ENCODE peak calls at places on chromosomes 3 and 15, in eight cellular contexts. Y is colonic mucosa, C is keratinocyte, F is transverse colon, K is RWPE2, B is BJ, D is mucosa of descending colon, H is Calu3. N is an unnamed sample.

GRCh38 chr15:68682330-68682729 is 103.5 kb downstream of the CORO2B start:
- DNase-seq in Y (no peak), C (no peak), F (no peak), K (peak), B (no peak), D (no peak), H (no peak), N (peak)

GRCh38 chr3:14796403-14797077 is 22.2 kb upstream of the FGD5 start:
- DNase-seq in Y (no peak), C (no peak), F (no peak), K (peak), B (no peak), D (no peak), H (no peak), N (no peak)

GRCh38 chr3:16118396-16118795 is 56.1 kb upstream of the GALNT15 start:
- DNase-seq in Y (no peak), C (no peak), F (no peak), K (no peak), B (no peak), D (no peak), H (no peak), N (no peak)

GRCh38 chr3:178518660-178519396 is 17.4 kb upstream of the KCNMB2 start:
- DNase-seq in Y (no peak), C (no peak), F (no peak), K (no peak), B (no peak), D (no peak), H (peak), N (no peak)

GRCh38 chr15:41581110-41581509 is 22.1 kb downstream of the TYRO3 start:
- DNase-seq in Y (no peak), C (no peak), F (no peak), K (no peak), B (no peak), D (no peak), H (peak), N (no peak)

GRCh38 chr3:119428538-119428937 is 34.9 kb downstream of the TMEM39A start:
- DNase-seq in Y (no peak), C (no peak), F (no peak), K (no peak), B (no peak), D (no peak), H (no peak), N (no peak)

GRCh38 chr15:65184944-65185717 is at the start of gene CLPX:
- DNase-seq in Y (peak), C (peak), F (peak), K (peak), B (peak), D (peak), H (peak), N (peak)

GRCh38 chr3:28677581-28677980 is 329.0 kb upstream of the AZI2 start:
- DNase-seq in Y (no peak), C (no peak), F (no peak), K (no peak), B (no peak), D (no peak), H (no peak), N (no peak)

GRCh38 chr15:65409284-65409631 is 13.5 kb downstream of the IGDCC4 start:
- DNase-seq in Y (no peak), C (no peak), F (no peak), K (no peak), B (peak), D (no peak), H (no peak), N (no peak)

GRCh38 chr3:142239421-142239820 is 14.0 kb upstream of the GK5 start:
- DNase-seq in Y (no peak), C (no peak), F (no peak), K (no peak), B (no peak), D (no peak), H (no peak), N (no peak)

DNA sequence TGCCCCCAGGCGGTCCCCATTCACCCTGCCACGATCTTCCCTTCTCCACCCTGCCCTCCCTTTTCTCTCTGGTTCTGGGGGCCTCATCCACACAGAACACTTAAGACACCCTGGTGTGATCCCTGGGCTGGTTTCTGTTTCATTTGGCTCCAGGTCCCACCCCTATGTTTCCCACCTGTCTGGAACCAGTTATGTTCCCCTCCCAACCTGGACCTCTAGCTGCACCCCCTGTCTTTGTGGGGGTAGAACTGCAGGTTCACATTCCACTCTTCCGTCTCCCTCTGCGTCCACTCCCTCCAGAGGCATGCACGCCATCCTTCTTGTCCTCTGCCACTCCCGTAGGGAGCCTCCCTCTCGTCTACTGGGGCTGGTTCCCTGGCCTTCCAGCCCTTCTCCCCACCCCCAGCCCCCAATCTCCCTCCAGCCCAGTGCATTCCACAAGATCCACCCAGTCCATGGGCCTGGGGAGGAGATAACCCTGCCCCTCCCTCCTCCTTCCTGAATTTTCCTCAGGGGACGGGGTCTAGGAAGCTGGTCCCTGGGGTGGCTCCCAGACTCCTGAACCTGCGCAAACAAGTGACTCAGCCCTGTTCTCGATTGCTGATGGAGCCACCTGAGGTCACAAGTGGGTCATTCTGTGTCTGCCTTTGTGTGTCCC is 73.8 kb downstream of the ABTB1 start:
- DNase-seq in Y (peak), C (no peak), F (peak), K (peak), B (no peak), D (no peak), H (peak), N (no peak)
- TF ChIP-seq CTCF in Y (no peak), C (peak), F (peak), K (no peak), B (no peak), D (no peak), H (peak), N (peak)

DNA sequence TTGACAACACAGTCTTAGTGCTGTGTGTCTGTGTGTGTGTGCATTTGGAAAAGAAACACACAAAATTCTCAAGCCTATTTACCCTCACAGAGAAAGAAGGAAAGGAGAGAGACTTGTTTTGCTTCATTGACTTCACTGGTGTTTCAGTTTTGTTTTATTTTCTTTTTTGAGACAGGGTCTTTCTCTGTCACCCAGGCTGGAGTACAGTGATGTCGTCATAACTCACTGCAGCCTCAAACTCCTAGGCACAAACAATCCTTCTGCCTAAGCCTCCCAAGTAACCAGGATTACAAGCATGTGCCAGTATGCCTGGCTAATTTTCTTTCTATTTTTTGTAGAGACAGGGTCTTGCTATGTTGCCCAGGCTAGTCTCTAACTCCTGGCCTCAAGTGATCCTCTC is 636.9 kb downstream of the TAFA4 start:
- DNase-seq in Y (no peak), C (no peak), F (no peak), K (no peak), B (no peak), D (no peak), H (no peak), N (no peak)
- TF ChIP-seq CTCF in Y (no peak), C (no peak), F (no peak), K (no peak), B (no peak), D (no peak), H (no peak), N (no peak)

GRCh38 chr3:167835359-167835758 is 99.8 kb downstream of the SERPINI1 start:
- DNase-seq in Y (no peak), C (no peak), F (no peak), K (no peak), B (no peak), D (no peak), H (no peak), N (no peak)

GRCh38 chr3:167835953-167836352 is 100.4 kb downstream of the SERPINI1 start:
- DNase-seq in Y (no peak), C (no peak), F (no peak), K (no peak), B (no peak), D (no peak), H (no peak), N (no peak)

GRCh38 chr3:167829057-167829456 is 93.5 kb downstream of the SERPINI1 start:
- DNase-seq in Y (no peak), C (no peak), F (no peak), K (no peak), B (no peak), D (no peak), H (no peak), N (no peak)

GRCh38 chr3:167830007-167830406 is 94.5 kb downstream of the SERPINI1 start:
- DNase-seq in Y (no peak), C (no peak), F (no peak), K (no peak), B (no peak), D (no peak), H (no peak), N (no peak)
- TF ChIP-seq CTCF in Y (no peak), C (no peak), F (no peak), K (no peak), B (no peak), D (no peak), H (no peak), N (no peak)

GRCh38 chr3:155517907-155518306 is 224.4 kb upstream of the STRIT1 start:
- DNase-seq in Y (no peak), C (no peak), F (no peak), K (no peak), B (no peak), D (no peak), H (no peak), N (no peak)

GRCh38 chr3:155512867-155513261 is 219.4 kb upstream of the STRIT1 start:
- DNase-seq in Y (no peak), C (peak), F (no peak), K (no peak), B (no peak), D (no peak), H (no peak), N (no peak)

GRCh38 chr3:155516439-155516838 is 223.0 kb upstream of the STRIT1 start:
- DNase-seq in Y (no peak), C (no peak), F (no peak), K (no peak), B (no peak), D (no peak), H (no peak), N (no peak)

DNA sequence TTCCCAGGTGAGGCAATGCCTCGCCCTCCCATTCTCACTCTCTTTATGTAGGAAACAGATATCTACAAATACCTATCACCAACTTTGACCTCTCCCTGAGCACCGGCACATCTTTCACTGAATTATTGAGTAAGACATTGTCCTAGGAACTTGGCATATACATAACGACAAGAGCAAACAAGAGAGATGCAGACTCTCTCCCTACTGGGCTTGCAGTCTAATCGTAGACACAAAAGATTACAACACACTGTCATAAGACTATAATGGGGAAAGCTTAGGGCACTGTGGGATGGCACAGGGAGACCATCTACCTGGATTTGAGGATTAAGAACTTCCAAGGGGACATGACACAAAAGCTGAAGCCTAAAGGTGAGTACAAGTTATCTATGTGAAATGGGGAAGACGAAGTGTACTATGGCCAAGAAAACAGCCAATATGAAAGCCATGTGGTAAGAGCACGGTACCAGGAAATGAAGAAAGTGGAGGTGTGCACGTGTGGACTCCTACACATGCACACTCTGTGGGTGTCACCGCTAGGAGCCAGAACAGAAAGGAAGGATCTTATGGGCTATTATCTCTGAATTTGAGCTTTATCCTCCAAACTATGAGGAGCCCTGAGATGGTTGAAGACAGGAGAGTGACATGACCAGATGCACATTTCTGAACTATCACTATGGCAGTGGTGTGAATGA is 218.8 kb upstream of the STRIT1 start:
- DNase-seq in Y (no peak), C (no peak), F (no peak), K (no peak), B (no peak), D (no peak), H (no peak), N (no peak)
- TF ChIP-seq CTCF in Y (no peak), C (no peak), F (no peak), K (no peak), B (no peak), D (no peak), H (no peak), N (no peak)

GRCh38 chr3:170357176-170357919 is at the start of gene SKIL:
- DNase-seq in Y (peak), C (peak), F (peak), K (peak), B (peak), D (peak), H (peak), N (peak)
- TF ChIP-seq CTCF in Y (no peak), C (peak), F (no peak), K (no peak), B (peak), D (no peak), H (no peak), N (no peak)

DNA sequence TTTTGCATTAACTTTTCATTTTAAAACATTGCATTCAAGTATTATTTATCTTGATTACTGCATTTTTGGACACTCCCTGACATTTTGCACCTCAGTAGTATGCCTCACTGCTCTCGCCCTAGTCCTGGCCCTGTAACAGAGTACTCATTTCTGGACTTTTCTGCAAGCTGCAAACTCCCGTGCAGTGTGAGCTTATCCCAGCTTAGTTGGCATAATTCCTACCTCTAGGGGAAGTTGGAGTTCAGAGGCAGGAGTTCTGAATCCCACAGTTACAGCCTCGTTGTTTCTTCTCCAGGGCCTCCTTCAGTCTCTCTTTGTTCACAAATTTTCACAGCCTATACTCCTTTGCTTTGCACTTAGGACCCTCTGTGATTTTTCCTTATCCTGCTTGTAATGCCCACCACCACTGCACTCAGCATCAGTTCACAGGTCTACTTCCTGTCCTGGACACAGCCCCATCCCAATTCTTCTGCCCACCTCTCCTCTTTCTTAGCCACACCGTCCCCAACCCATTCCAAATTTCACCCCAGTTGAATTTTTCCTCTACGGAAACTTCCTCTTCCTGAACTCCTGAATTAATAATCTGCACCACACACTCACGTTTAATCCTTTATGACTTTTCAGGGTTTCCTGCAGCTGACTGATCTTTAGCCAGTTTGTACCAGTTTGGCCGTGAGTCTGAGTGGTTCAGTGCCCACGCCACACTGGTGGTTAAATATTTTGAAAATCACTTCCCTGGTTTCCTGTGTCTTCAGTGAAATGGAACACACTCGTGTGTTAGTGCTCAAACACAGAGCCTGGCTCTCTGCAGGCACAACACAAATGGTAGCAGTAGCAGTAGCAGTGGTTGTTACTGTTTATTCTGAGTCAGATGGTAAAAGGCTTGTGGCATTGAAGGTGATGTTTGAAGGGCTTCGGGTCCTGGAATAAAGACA is 6.3 kb upstream of the CTSH start:
- DNase-seq in Y (no peak), C (no peak), F (no peak), K (no peak), B (no peak), D (no peak), H (no peak), N (no peak)
- TF ChIP-seq CTCF in Y (no peak), C (peak), F (peak), K (peak), B (peak), D (no peak), H (no peak), N (peak)

GRCh38 chr15:20341901-20342605 is 199.5 kb downstream of the GOLGA6L6 start:
- DNase-seq in Y (no peak), C (no peak), F (peak), K (peak), B (no peak), D (peak), H (no peak), N (peak)

GRCh38 chr15:20340931-20341661 is 200.5 kb downstream of the GOLGA6L6 start:
- DNase-seq in Y (no peak), C (no peak), F (peak), K (peak), B (no peak), D (peak), H (no peak), N (peak)

GRCh38 chr15:20344601-20345400 is 196.8 kb downstream of the GOLGA6L6 start:
- DNase-seq in Y (no peak), C (no peak), F (no peak), K (peak), B (no peak), D (no peak), H (no peak), N (peak)

GRCh38 chr15:20345401-20345958 is 196.1 kb downstream of the GOLGA6L6 start:
- DNase-seq in Y (no peak), C (no peak), F (no peak), K (peak), B (no peak), D (no peak), H (no peak), N (peak)

GRCh38 chr15:20340331-20340811 is 201.2 kb downstream of the GOLGA6L6 start:
- DNase-seq in Y (no peak), C (no peak), F (no peak), K (peak), B (no peak), D (peak), H (no peak), N (peak)
- TF ChIP-seq CTCF in Y (no peak), C (no peak), F (no peak), K (no peak), B (no peak), D (no peak), H (no peak), N (no peak)

DNA sequence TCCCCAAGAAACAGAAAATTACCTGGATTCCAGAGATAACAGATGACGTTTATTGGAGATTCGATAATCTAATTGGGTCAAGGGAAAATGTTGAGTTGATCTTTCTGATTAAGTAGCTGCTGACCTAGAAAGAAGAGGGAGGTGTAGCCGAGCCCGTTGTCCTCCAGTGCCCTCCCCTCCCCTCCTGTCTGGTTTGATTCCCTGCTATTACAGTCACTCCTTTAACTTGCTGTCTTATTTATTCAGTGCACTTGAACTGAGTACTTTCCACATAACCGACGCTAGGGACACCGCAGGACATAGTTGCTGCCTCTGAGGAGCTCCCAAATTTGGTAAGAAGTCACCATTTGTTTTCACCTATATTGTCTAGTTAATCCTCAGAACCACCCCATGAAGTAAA is 103.7 kb downstream of the AQP9 start:
- DNase-seq in Y (no peak), C (no peak), F (no peak), K (no peak), B (no peak), D (no peak), H (no peak), N (no peak)
- TF ChIP-seq CTCF in Y (no peak), C (no peak), F (no peak), K (no peak), B (no peak), D (no peak), H (no peak), N (no peak)

GRCh38 chr15:27358751-27359434 is 387.9 kb downstream of the GABRG3 start:
- DNase-seq in Y (no peak), C (no peak), F (no peak), K (no peak), B (no peak), D (no peak), H (no peak), N (peak)
- TF ChIP-seq CTCF in Y (peak), C (peak), F (no peak), K (peak), B (no peak), D (no peak), H (no peak), N (peak)

N was measured in mesothelial cell of epicardium.